ENCODE peak calls at places on chromosomes 11 and 22, in five cellular contexts. One of them, this sample, is unnamed.
A peak's percentile ranks its signal among the peaks of the same experiment; 100 is the strongest.

GRCh38 chr11:57787920-57788716 is 26.5 kb downstream of the CTNND1 start:
- DNase-seq in thoracic aorta: no peak
- DNase-seq in Panc1: no peak
- DNase-seq in GM23248: no peak
- DNase-seq in epithelial cell of proximal tubule: no peak
- DNase-seq in this sample: no peak

GRCh38 chr11:123357990-123358827 is 71.9 kb upstream of the GRAMD1B start:
- DNase-seq in GM23248: peak; percentile 54
- DNase-seq in Panc1: no peak
- DNase-seq in thoracic aorta: no peak
- DNase-seq in epithelial cell of proximal tubule: no peak
- DNase-seq in this sample: no peak

GRCh38 chr11:80593981-80594380 is 1153.2 kb upstream of the TENM4 start:
- DNase-seq in thoracic aorta: no peak
- DNase-seq in GM23248: no peak
- DNase-seq in epithelial cell of proximal tubule: peak; percentile 19
- DNase-seq in Panc1: peak; percentile 58
- DNase-seq in this sample: no peak

GRCh38 chr22:26779108-26779507 is 121.7 kb downstream of the MIAT start:
- DNase-seq in thoracic aorta: no peak
- DNase-seq in epithelial cell of proximal tubule: no peak
- DNase-seq in GM23248: no peak
- DNase-seq in Panc1: no peak
- DNase-seq in this sample: no peak

GRCh38 chr11:3989891-3990290 is 104.7 kb upstream of the RRM1 start:
- DNase-seq in epithelial cell of proximal tubule: no peak
- DNase-seq in Panc1: no peak
- DNase-seq in GM23248: no peak
- DNase-seq in thoracic aorta: no peak
- DNase-seq in this sample: no peak

GRCh38 chr11:61747389-61748285 is 4.8 kb upstream of the MYRF start:
- DNase-seq in Panc1: no peak
- DNase-seq in thoracic aorta: peak; percentile 15
- DNase-seq in GM23248: peak; percentile 74
- DNase-seq in epithelial cell of proximal tubule: no peak
- DNase-seq in this sample: no peak

GRCh38 chr11:45234306-45235006 is 51.7 kb downstream of the SYT13 start:
- DNase-seq in Panc1: no peak
- DNase-seq in GM23248: no peak
- DNase-seq in thoracic aorta: no peak
- DNase-seq in epithelial cell of proximal tubule: no peak
- DNase-seq in this sample: no peak

GRCh38 chr11:556175-556699 is 4.3 kb downstream of the LMNTD2 start:
- DNase-seq in Panc1: no peak
- DNase-seq in thoracic aorta: no peak
- DNase-seq in GM23248: peak; percentile 49
- DNase-seq in epithelial cell of proximal tubule: no peak
- DNase-seq in this sample: no peak

GRCh38 chr22:19615001-19615461 is 90.8 kb upstream of the CLDN5 start:
- DNase-seq in epithelial cell of proximal tubule: no peak
- DNase-seq in GM23248: no peak
- DNase-seq in thoracic aorta: no peak
- DNase-seq in Panc1: no peak
- DNase-seq in this sample: no peak

GRCh38 chr11:28227460-28227859 is 119.3 kb downstream of the METTL15 start:
- DNase-seq in GM23248: no peak
- DNase-seq in Panc1: no peak
- DNase-seq in epithelial cell of proximal tubule: no peak
- DNase-seq in thoracic aorta: no peak
- DNase-seq in this sample: no peak

GRCh38 chr22:45318168-45318557 is 8.4 kb downstream of the FAM118A start:
- DNase-seq in GM23248: peak; percentile 94
- DNase-seq in epithelial cell of proximal tubule: no peak
- DNase-seq in thoracic aorta: peak; percentile 80
- DNase-seq in Panc1: no peak
- DNase-seq in this sample: peak; percentile 81

GRCh38 chr22:46290843-46291785 is 5.6 kb upstream of the GTSE1 start:
- DNase-seq in thoracic aorta: no peak
- DNase-seq in GM23248: no peak
- DNase-seq in epithelial cell of proximal tubule: no peak
- DNase-seq in Panc1: no peak
- DNase-seq in this sample: no peak

GRCh38 chr11:9565822-9566560 is 7.5 kb upstream of the WEE1 start:
- DNase-seq in epithelial cell of proximal tubule: peak; percentile 100
- DNase-seq in Panc1: peak; percentile 100
- DNase-seq in thoracic aorta: peak; percentile 70
- DNase-seq in GM23248: peak; percentile 99
- DNase-seq in this sample: peak; percentile 100

GRCh38 chr22:35883028-35883620 is 145.5 kb downstream of the RBFOX2 start:
- DNase-seq in thoracic aorta: no peak
- DNase-seq in epithelial cell of proximal tubule: no peak
- DNase-seq in GM23248: peak; percentile 71
- DNase-seq in Panc1: no peak
- DNase-seq in this sample: no peak

DNA sequence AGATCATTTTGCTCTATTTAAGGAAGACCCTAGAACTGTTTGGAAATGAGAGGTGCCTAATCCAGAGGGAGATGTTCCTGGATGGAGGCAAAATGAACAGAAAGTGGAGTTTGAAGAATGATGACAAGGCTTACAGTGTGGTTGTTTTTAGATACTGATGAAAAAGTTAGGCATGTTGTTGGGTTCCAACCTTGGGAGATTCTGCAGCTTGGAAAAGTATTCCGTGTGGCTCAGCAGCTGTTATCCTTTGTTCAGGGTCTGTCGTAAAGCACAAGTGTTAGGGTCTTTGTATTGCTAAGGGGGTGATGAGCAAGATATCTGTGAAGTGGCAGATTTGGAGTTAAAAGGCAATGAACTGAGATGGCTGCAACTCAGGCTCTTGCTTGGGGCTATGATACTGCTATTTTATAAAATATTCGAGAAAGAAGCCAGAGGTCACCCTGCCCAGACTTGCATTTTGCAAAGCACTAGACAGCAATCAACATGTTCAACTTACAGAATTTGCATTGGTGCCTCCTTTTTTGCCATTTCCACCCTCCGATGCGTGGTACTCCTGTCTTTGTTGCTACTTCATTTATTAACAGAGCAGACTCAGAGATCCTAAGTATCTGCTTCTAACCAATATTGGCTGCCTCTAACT is 45.3 kb upstream of the POGLUT3 start:
- DNase-seq in Panc1: no peak
- DNase-seq in thoracic aorta: no peak
- DNase-seq in GM23248: no peak
- DNase-seq in epithelial cell of proximal tubule: no peak
- DNase-seq in this sample: no peak
- H3K4me3 ChIP-seq in Panc1: no peak overlapping the region
- H3K4me3 ChIP-seq in thoracic aorta: no peak overlapping the region
- H3K4me3 ChIP-seq in GM23248: no peak overlapping the region
- H3K4me3 ChIP-seq in epithelial cell of proximal tubule: no peak overlapping the region
- H3K4me3 ChIP-seq in this sample: no peak overlapping the region

DNA sequence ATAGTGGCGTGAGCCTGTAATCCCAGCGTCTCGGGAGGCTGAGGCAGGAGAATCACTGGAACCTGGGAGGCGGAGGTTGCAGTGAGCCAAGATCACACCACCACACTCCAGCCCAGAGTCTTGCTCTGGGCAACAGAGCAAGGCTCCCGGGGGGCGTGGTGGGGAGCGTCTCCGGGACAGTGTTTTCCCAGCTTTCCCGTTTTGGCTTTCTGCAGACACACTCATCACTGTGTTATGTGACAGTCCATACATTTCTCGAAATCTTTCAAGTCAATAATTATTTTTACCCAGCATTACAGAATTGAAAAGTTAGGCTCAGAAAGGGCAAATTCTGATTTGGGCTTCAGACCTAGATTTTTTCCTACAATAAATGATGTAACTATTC is 31.7 kb downstream of the NEAT1 start:
- DNase-seq in epithelial cell of proximal tubule: no peak
- DNase-seq in thoracic aorta: no peak
- DNase-seq in Panc1: no peak
- DNase-seq in GM23248: peak; percentile 81
- DNase-seq in this sample: no peak
- H3K4me3 ChIP-seq in epithelial cell of proximal tubule: peak overlapping the region; percentile 63
- H3K4me3 ChIP-seq in thoracic aorta: peak overlapping the region; percentile 71
- H3K4me3 ChIP-seq in Panc1: peak overlapping the region; percentile 90
- H3K4me3 ChIP-seq in GM23248: peak overlapping the region; percentile 76
- H3K4me3 ChIP-seq in this sample: peak overlapping the region; percentile 52

GRCh38 chr22:40808018-40808841 is 10.9 kb downstream of the SLC25A17 start:
- DNase-seq in GM23248: no peak
- DNase-seq in Panc1: no peak
- DNase-seq in epithelial cell of proximal tubule: no peak
- DNase-seq in thoracic aorta: no peak
- DNase-seq in this sample: no peak
- H3K4me3 ChIP-seq in GM23248: no peak overlapping the region
- H3K4me3 ChIP-seq in Panc1: no peak overlapping the region
- H3K4me3 ChIP-seq in epithelial cell of proximal tubule: no peak overlapping the region
- H3K4me3 ChIP-seq in thoracic aorta: no peak overlapping the region
- H3K4me3 ChIP-seq in this sample: no peak overlapping the region

GRCh38 chr22:29434288-29434687 is 4.1 kb upstream of the RFPL1 start:
- DNase-seq in epithelial cell of proximal tubule: no peak
- DNase-seq in Panc1: no peak
- DNase-seq in thoracic aorta: no peak
- DNase-seq in GM23248: no peak
- DNase-seq in this sample: no peak
- H3K4me3 ChIP-seq in epithelial cell of proximal tubule: no peak overlapping the region
- H3K4me3 ChIP-seq in Panc1: no peak overlapping the region
- H3K4me3 ChIP-seq in thoracic aorta: no peak overlapping the region
- H3K4me3 ChIP-seq in GM23248: no peak overlapping the region
- H3K4me3 ChIP-seq in this sample: no peak overlapping the region

GRCh38 chr11:20668410-20668809 is 976 bp upstream of the NELL1 start:
- DNase-seq in thoracic aorta: no peak
- DNase-seq in GM23248: no peak
- DNase-seq in epithelial cell of proximal tubule: no peak
- DNase-seq in Panc1: no peak
- DNase-seq in this sample: no peak

GRCh38 chr11:20670932-20671403 is 1.6 kb downstream of the NELL1 start:
- DNase-seq in GM23248: no peak
- DNase-seq in thoracic aorta: no peak
- DNase-seq in epithelial cell of proximal tubule: no peak
- DNase-seq in Panc1: no peak
- DNase-seq in this sample: no peak

GRCh38 chr11:20671856-20672546 is 2.6 kb downstream of the NELL1 start:
- DNase-seq in epithelial cell of proximal tubule: peak; percentile 25
- DNase-seq in GM23248: peak; percentile 14
- DNase-seq in thoracic aorta: no peak
- DNase-seq in Panc1: no peak
- DNase-seq in this sample: no peak

GRCh38 chr11:20669833-20670684 is 673 bp downstream of the NELL1 start:
- DNase-seq in Panc1: no peak
- DNase-seq in thoracic aorta: no peak
- DNase-seq in epithelial cell of proximal tubule: no peak
- DNase-seq in GM23248: no peak
- DNase-seq in this sample: no peak

DNA sequence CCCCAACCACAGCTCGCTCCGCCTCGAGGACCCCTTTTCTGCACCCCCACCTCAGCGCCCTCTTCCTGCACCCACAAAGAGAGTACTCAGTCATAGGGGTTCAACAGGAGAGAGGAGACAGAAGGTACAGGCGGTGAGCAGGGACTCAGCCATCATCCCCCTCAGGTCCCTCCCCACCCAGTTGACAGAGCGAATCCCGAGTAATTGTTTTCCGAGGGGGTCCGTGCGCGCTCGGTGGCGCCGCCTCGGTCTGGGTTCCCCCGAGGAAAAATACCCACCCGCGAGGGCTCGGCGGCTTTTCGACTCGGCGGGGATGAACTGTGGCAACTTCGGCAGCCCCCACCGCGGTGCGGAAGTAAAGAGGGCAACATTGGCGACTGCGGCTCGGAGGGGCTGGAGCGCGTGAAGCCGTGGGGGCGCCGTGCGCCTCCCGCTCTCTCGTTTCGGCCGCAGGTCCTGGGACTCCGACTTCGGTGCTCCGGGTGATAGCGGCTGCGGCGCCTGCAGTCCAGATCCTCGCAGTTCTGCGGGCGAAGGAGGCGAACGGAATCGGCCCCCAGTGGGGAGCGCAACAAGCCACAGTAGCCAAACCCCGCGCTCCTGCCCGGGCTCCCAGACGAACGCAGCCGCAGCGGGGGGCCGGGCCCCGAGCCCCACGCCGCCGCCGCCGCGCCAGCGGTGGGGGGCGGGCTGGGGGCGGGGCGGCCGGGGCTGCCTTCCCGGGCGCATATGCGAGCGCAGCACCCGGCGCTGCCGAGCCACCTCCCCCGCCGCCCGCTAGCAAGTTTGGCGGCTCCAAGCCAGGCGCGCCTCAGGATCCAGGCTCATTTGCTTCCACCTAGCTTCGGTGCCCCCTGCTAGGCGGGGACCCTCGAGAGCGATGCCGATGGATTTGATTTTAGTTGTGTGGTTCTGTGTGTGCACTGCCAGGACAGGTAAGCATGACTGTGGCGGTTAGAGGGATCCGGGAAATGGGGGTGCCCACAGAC is at the start of gene NELL1:
- DNase-seq in Panc1: no peak
- DNase-seq in epithelial cell of proximal tubule: no peak
- DNase-seq in thoracic aorta: no peak
- DNase-seq in GM23248: no peak
- DNase-seq in this sample: no peak
- H3K4me3 ChIP-seq in Panc1: peak within 1 kb of the TSS; percentile 42
- H3K4me3 ChIP-seq in epithelial cell of proximal tubule: peak within 1 kb of the TSS; percentile 20
- H3K4me3 ChIP-seq in thoracic aorta: peak within 1 kb of the TSS; percentile 29
- H3K4me3 ChIP-seq in GM23248: no peak within 1 kb of the TSS
- H3K4me3 ChIP-seq in this sample: no peak within 1 kb of the TSS